ENCODE peak calls at places on chromosome 6, in nine cellular contexts. One of them, this sample, is unnamed.

GRCh38 chr6:106710580-106710979 is 81.2 kb downstream of the QRSL1 start:
- DNase-seq in astrocyte of the spinal cord: no peak
- DNase-seq in dorsolateral prefrontal cortex: no peak
- DNase-seq in naive B cell: no peak
- DNase-seq in NCI-H2171 treated with DMSO at 0.1 percent for 48 hours: no peak
- DNase-seq in mesothelial cell of epicardium: no peak
- DNase-seq in fibroblast of lung: no peak
- DNase-seq in brain microvascular endothelial cell: no peak
- DNase-seq in adrenal gland: no peak
- DNase-seq in this sample: no peak

GRCh38 chr6:2782356-2782708 is 17.1 kb downstream of the WRNIP1 start:
- DNase-seq in brain microvascular endothelial cell: no peak
- DNase-seq in adrenal gland: no peak
- DNase-seq in naive B cell: no peak
- DNase-seq in mesothelial cell of epicardium: no peak
- DNase-seq in dorsolateral prefrontal cortex: no peak
- DNase-seq in astrocyte of the spinal cord: no peak
- DNase-seq in NCI-H2171 treated with DMSO at 0.1 percent for 48 hours: peak; percentile 34
- DNase-seq in fibroblast of lung: no peak
- DNase-seq in this sample: no peak

GRCh38 chr6:6891949-6892461 is 215.8 kb upstream of the RREB1 start:
- DNase-seq in brain microvascular endothelial cell: no peak
- DNase-seq in naive B cell: no peak
- DNase-seq in mesothelial cell of epicardium: no peak
- DNase-seq in dorsolateral prefrontal cortex: no peak
- DNase-seq in NCI-H2171 treated with DMSO at 0.1 percent for 48 hours: no peak
- DNase-seq in astrocyte of the spinal cord: no peak
- DNase-seq in adrenal gland: no peak
- DNase-seq in fibroblast of lung: no peak
- DNase-seq in this sample: no peak

GRCh38 chr6:168162366-168162765 is 83.4 kb upstream of the FRMD1 start:
- DNase-seq in astrocyte of the spinal cord: no peak
- DNase-seq in brain microvascular endothelial cell: no peak
- DNase-seq in naive B cell: no peak
- DNase-seq in fibroblast of lung: no peak
- DNase-seq in mesothelial cell of epicardium: no peak
- DNase-seq in adrenal gland: no peak
- DNase-seq in NCI-H2171 treated with DMSO at 0.1 percent for 48 hours: no peak
- DNase-seq in dorsolateral prefrontal cortex: no peak
- DNase-seq in this sample: no peak

GRCh38 chr6:56677559-56677958 is 34.9 kb upstream of the DST start:
- DNase-seq in dorsolateral prefrontal cortex: no peak
- DNase-seq in NCI-H2171 treated with DMSO at 0.1 percent for 48 hours: no peak
- DNase-seq in brain microvascular endothelial cell: no peak
- DNase-seq in astrocyte of the spinal cord: no peak
- DNase-seq in mesothelial cell of epicardium: no peak
- DNase-seq in naive B cell: no peak
- DNase-seq in adrenal gland: no peak
- DNase-seq in fibroblast of lung: peak; percentile 39
- DNase-seq in this sample: peak; percentile 62

GRCh38 chr6:63821442-63821841 is 185.8 kb downstream of the PHF3 start:
- DNase-seq in NCI-H2171 treated with DMSO at 0.1 percent for 48 hours: no peak
- DNase-seq in mesothelial cell of epicardium: no peak
- DNase-seq in brain microvascular endothelial cell: no peak
- DNase-seq in astrocyte of the spinal cord: no peak
- DNase-seq in adrenal gland: no peak
- DNase-seq in naive B cell: no peak
- DNase-seq in dorsolateral prefrontal cortex: no peak
- DNase-seq in fibroblast of lung: no peak
- DNase-seq in this sample: no peak

GRCh38 chr6:2196079-2196679 is 49.2 kb downstream of the GMDS start:
- DNase-seq in NCI-H2171 treated with DMSO at 0.1 percent for 48 hours: peak; percentile 53
- DNase-seq in naive B cell: peak; percentile 30
- DNase-seq in fibroblast of lung: peak; percentile 73
- DNase-seq in brain microvascular endothelial cell: peak; percentile 55
- DNase-seq in astrocyte of the spinal cord: peak; percentile 64
- DNase-seq in mesothelial cell of epicardium: no peak
- DNase-seq in adrenal gland: peak; percentile 38
- DNase-seq in dorsolateral prefrontal cortex: no peak
- DNase-seq in this sample: peak; percentile 78

GRCh38 chr6:154053141-154053540 is 14.1 kb downstream of the OPRM1 start:
- DNase-seq in brain microvascular endothelial cell: no peak
- DNase-seq in adrenal gland: no peak
- DNase-seq in NCI-H2171 treated with DMSO at 0.1 percent for 48 hours: no peak
- DNase-seq in naive B cell: no peak
- DNase-seq in mesothelial cell of epicardium: no peak
- DNase-seq in dorsolateral prefrontal cortex: no peak
- DNase-seq in astrocyte of the spinal cord: no peak
- DNase-seq in fibroblast of lung: no peak
- DNase-seq in this sample: no peak

GRCh38 chr6:24064106-24064505 is 61.9 kb upstream of the NRSN1 start:
- DNase-seq in brain microvascular endothelial cell: no peak
- DNase-seq in adrenal gland: no peak
- DNase-seq in NCI-H2171 treated with DMSO at 0.1 percent for 48 hours: peak; percentile 25
- DNase-seq in fibroblast of lung: no peak
- DNase-seq in naive B cell: no peak
- DNase-seq in mesothelial cell of epicardium: no peak
- DNase-seq in dorsolateral prefrontal cortex: peak; percentile 42
- DNase-seq in astrocyte of the spinal cord: no peak
- DNase-seq in this sample: peak; percentile 25

GRCh38 chr6:16270178-16270794 is 31.9 kb downstream of the GMPR start:
- DNase-seq in dorsolateral prefrontal cortex: no peak
- DNase-seq in mesothelial cell of epicardium: no peak
- DNase-seq in NCI-H2171 treated with DMSO at 0.1 percent for 48 hours: no peak
- DNase-seq in brain microvascular endothelial cell: no peak
- DNase-seq in adrenal gland: no peak
- DNase-seq in fibroblast of lung: no peak
- DNase-seq in naive B cell: no peak
- DNase-seq in astrocyte of the spinal cord: no peak
- DNase-seq in this sample: no peak

GRCh38 chr6:111061493-111061892 is 25.8 kb upstream of the SLC16A10 start:
- DNase-seq in adrenal gland: no peak
- DNase-seq in NCI-H2171 treated with DMSO at 0.1 percent for 48 hours: no peak
- DNase-seq in mesothelial cell of epicardium: no peak
- DNase-seq in brain microvascular endothelial cell: peak; percentile 20
- DNase-seq in astrocyte of the spinal cord: peak; percentile 15
- DNase-seq in fibroblast of lung: no peak
- DNase-seq in naive B cell: no peak
- DNase-seq in dorsolateral prefrontal cortex: no peak
- DNase-seq in this sample: peak; percentile 5